ENCODE peak calls at places on chromosomes 7 and 10, in ten cellular contexts. O is OCI-LY7, E is natural killer cell, R is uterus, N is activated T-cell treated with anti-CD3 and anti-CD28 coated beads for 24 hours, Q is sciatic nerve, W is renal cortical epithelial cell, F is HFFc6, A is RWPE1, T is GM10248. P is an unnamed sample.

GRCh38 chr10:10642741-10643280 is 374.9 kb upstream of the CELF2 start:
- DNase-seq in A (no peak), N (no peak), F (no peak), W (no peak), O (no peak), E (no peak), T (no peak), Q (peak), R (peak), P (peak)

GRCh38 chr7:24283559-24283899 is 461 bp upstream of the NPY start:
- DNase-seq in F (no peak), R (no peak), A (no peak), T (no peak), W (no peak), O (no peak), E (no peak), Q (no peak), N (no peak), P (no peak)

GRCh38 chr7:150378115-150378852 is 846 bp upstream of the ZNF775 start:
- DNase-seq in R (peak), O (peak), E (peak), N (no peak), T (peak), A (peak), F (peak), W (peak), Q (peak), P (peak)

GRCh38 chr7:90618880-90619279 is 22.8 kb downstream of the CDK14 start:
- DNase-seq in O (no peak), R (no peak), N (no peak), F (no peak), A (no peak), Q (no peak), E (no peak), T (no peak), W (no peak), P (no peak)

GRCh38 chr10:72697711-72698110 is 5.8 kb downstream of the MCU start:
- DNase-seq in O (no peak), T (no peak), N (no peak), W (no peak), Q (no peak), F (no peak), R (no peak), A (no peak), E (no peak), P (no peak)

GRCh38 chr10:51878695-51879094 is 179.3 kb upstream of the CSTF2T start:
- DNase-seq in A (no peak), W (no peak), R (no peak), N (no peak), Q (no peak), T (no peak), F (no peak), O (no peak), E (no peak), P (no peak)

GRCh38 chr10:103828107-103828506 is 27.3 kb downstream of the SH3PXD2A start:
- DNase-seq in T (no peak), R (no peak), E (no peak), W (peak), A (peak), F (no peak), N (no peak), O (no peak), Q (no peak), P (no peak)

GRCh38 chr7:42940985-42941847 is 9.0 kb downstream of the MRPL32 start:
- DNase-seq in T (peak), N (peak), Q (peak), F (peak), A (peak), E (peak), O (peak), R (peak), W (peak), P (peak)

GRCh38 chr10:76738991-76739390 is 898.6 kb downstream of the KCNMA1 start:
- DNase-seq in W (no peak), F (no peak), Q (no peak), O (no peak), R (no peak), N (no peak), A (no peak), T (no peak), E (no peak), P (no peak)

GRCh38 chr10:79316671-79317431 is 30.4 kb upstream of the PPIF start:
- DNase-seq in N (no peak), T (peak), A (no peak), O (peak), R (no peak), E (no peak), F (peak), W (peak), Q (no peak), P (peak)

GRCh38 chr7:12967322-12967721 is 279.9 kb downstream of the ARL4A start:
- DNase-seq in N (no peak), Q (no peak), F (no peak), O (no peak), W (no peak), R (no peak), T (no peak), A (no peak), E (no peak), P (no peak)

GRCh38 chr10:19816420-19817250 is at the start of gene PLXDC2:
- DNase-seq in E (peak), N (no peak), A (no peak), T (peak), W (peak), F (peak), Q (peak), R (peak), O (no peak), P (peak)

GRCh38 chr7:130196476-130196875 is 8.7 kb downstream of the TMEM209 start:
- DNase-seq in W (no peak), E (no peak), T (no peak), A (no peak), F (no peak), O (no peak), R (no peak), N (no peak), Q (no peak), P (no peak)

GRCh38 chr7:80711521-80711920 is 73.1 kb downstream of the CD36 start:
- DNase-seq in W (peak), T (no peak), N (no peak), O (no peak), Q (no peak), E (no peak), A (peak), F (no peak), R (no peak), P (peak)

GRCh38 chr10:995559-995926 is 7.3 kb downstream of the GTPBP4 start:
- DNase-seq in E (no peak), A (no peak), O (no peak), F (no peak), N (no peak), W (no peak), R (no peak), Q (no peak), T (no peak), P (no peak)

GRCh38 chr7:34168013-34168412 is 262.7 kb downstream of the BMPER start:
- DNase-seq in W (no peak), O (no peak), F (no peak), Q (no peak), A (no peak), R (no peak), E (no peak), N (no peak), T (no peak), P (no peak)